ENCODE peak calls at places on chromosomes 5 and 9, in five cellular contexts. H, S, L, I and B are unnamed samples.

GRCh38 chr9:134725605-134725940 is 84.0 kb downstream of the COL5A1 start:
- DNase-seq in H (no peak), S (no peak), L (no peak), I (no peak), B (no peak)

GRCh38 chr5:134837530-134838181 is 8.1 kb upstream of the C5orf24 start:
- DNase-seq in H (no peak), S (no peak), L (no peak), I (no peak), B (no peak)

GRCh38 chr9:3893519-3893918 is 367.7 kb upstream of the RFX3 start:
- DNase-seq in H (no peak), S (peak), L (no peak), I (no peak), B (no peak)

GRCh38 chr5:176863765-176864098 is 35.4 kb downstream of the HK3 start:
- DNase-seq in H (no peak), S (no peak), L (no peak), I (no peak), B (no peak)

GRCh38 chr5:59813761-59814562 is 79.6 kb downstream of the PDE4D start:
- DNase-seq in H (peak), S (peak), L (no peak), I (no peak), B (no peak)

GRCh38 chr5:1156754-1157460 is 44.5 kb upstream of the SLC6A19 start:
- DNase-seq in H (no peak), S (no peak), L (no peak), I (no peak), B (no peak)

GRCh38 chr5:154366353-154366752 is 79.4 kb upstream of the SAP30L start:
- DNase-seq in H (no peak), S (peak), L (no peak), I (no peak), B (no peak)

GRCh38 chr5:121691478-121691877 is 160.2 kb upstream of the FTMT start:
- DNase-seq in H (no peak), S (peak), L (no peak), I (no peak), B (no peak)

GRCh38 chr5:43416988-43417394 is 4.8 kb upstream of the CCL28 start:
- DNase-seq in H (no peak), S (no peak), L (no peak), I (no peak), B (no peak)

GRCh38 chr5:132000677-132001453 is 10.6 kb downstream of the ACSL6 start:
- DNase-seq in H (peak), S (no peak), L (no peak), I (no peak), B (no peak)